ENCODE peak calls at places on chromosome 19, in eight cellular contexts. O is neural progenitor cell, R is hepatocyte, F is PC-3, C is GM23248, V is MM.1S, A is K562, M is PC-9. Z is an unnamed sample. For H3K4me1 and H3K79me2, the result is how much of the 10 kb centered on the place peaks cover.

GRCh38 chr19:6925801-6926751 is 38.7 kb downstream of the ADGRE1 start:
- DNase-seq in O (no peak), R (no peak), F (peak), C (peak), V (peak), A (no peak), M (no peak), Z (no peak)

GRCh38 chr19:6088677-6089063 is 21.6 kb downstream of the RFX2 start:
- DNase-seq in O (no peak), R (no peak), F (peak), C (peak), V (no peak), A (no peak), M (no peak), Z (no peak)

GRCh38 chr19:10010247-10010691 is at the start of gene COL5A3:
- DNase-seq in O (peak), R (no peak), F (no peak), C (peak), V (no peak), A (peak), M (no peak), Z (no peak)

GRCh38 chr19:3515891-3516422 is 9.8 kb downstream of the FZR1 start:
- DNase-seq in O (no peak), R (no peak), F (no peak), C (no peak), V (no peak), A (no peak), M (no peak), Z (no peak)

GRCh38 chr19:55373993-55374757 is 2.5 kb upstream of the TMEM190 start:
- DNase-seq in O (peak), R (no peak), F (no peak), C (peak), V (no peak), A (no peak), M (peak), Z (peak)

GRCh38 chr19:55118401-55118991 is 1.1 kb upstream of the PPP1R12C start:
- DNase-seq in O (peak), R (peak), F (no peak), C (peak), V (no peak), A (peak), M (peak), Z (peak)

GRCh38 chr19:48966541-48967345 is 1.6 kb downstream of the FTL start:
- DNase-seq in O (peak), R (no peak), F (no peak), C (peak), V (no peak), A (no peak), M (no peak), Z (peak)

GRCh38 chr19:4744451-4745170 is 21.0 kb upstream of the DPP9 start:
- DNase-seq in O (no peak), R (peak), F (peak), C (peak), V (no peak), A (peak), M (no peak), Z (no peak)

GRCh38 chr19:35345671-35346111 is 2.0 kb upstream of the FFAR1 start:
- DNase-seq in O (no peak), R (no peak), F (no peak), C (no peak), V (no peak), A (no peak), M (no peak), Z (no peak)

GRCh38 chr19:17245535-17245984 is at the start of gene NR2F6:
- DNase-seq in O (no peak), R (no peak), F (no peak), C (no peak), V (no peak), A (peak), M (no peak), Z (no peak)
- H3K4me1 ChIP-seq in O (under half), R (half or more), F (under half), C (under half), V (under half), A (half or more), M (half or more), Z (under half)

GRCh38 chr19:18832331-18833140 is 777 bp downstream of the UPF1 start:
- DNase-seq in O (peak), R (peak), F (peak), C (peak), V (peak), A (peak), M (peak), Z (peak)
- H3K79me2 ChIP-seq in O (half or more), R (half or more), F (half or more), C (half or more), V (half or more), A (half or more), M (half or more), Z (half or more)

GRCh38 chr19:11383706-11384048 is 437 bp downstream of the EPOR start:
- DNase-seq in O (peak), R (no peak), F (no peak), C (no peak), V (no peak), A (peak), M (no peak), Z (peak)

GRCh38 chr19:11381535-11382369 is 2.4 kb downstream of the EPOR start:
- DNase-seq in O (peak), R (peak), F (peak), C (peak), V (peak), A (no peak), M (no peak), Z (peak)

GRCh38 chr19:11384778-11385129 is 640 bp upstream of the EPOR start:
- DNase-seq in O (no peak), R (no peak), F (no peak), C (no peak), V (no peak), A (no peak), M (no peak), Z (no peak)

GRCh38 chr19:11380653-11381534 is 3.2 kb downstream of the EPOR start:
- DNase-seq in O (peak), R (peak), F (peak), C (peak), V (peak), A (peak), M (peak), Z (peak)

GRCh38 chr19:11382898-11383705 is 1.0 kb downstream of the EPOR start:
- DNase-seq in O (peak), R (peak), F (peak), C (peak), V (no peak), A (peak), M (peak), Z (peak)
- H3K4me1 ChIP-seq in O (under half), R (under half), F (under half), C (under half), V (under half), A (half or more), M (under half), Z (under half)

DNA sequence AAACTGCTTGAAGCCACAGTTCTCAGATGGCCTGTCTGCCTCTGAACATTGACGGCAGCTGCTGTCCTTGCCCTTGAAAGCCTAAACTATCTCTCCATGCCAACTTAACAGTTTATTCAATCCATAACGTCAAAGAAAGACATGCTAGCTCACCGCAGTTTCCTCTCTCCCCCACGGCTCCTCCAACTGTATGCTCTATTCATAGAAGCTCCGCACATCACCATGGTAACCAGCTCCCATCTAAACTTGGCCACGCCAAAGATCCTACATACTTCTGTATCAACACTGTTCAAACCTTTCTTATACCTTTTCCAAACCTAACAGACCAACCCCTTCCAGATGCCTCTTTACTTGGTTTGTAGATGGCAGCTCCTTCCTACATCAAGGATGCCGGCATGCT is 48.6 kb downstream of the ZNF91 start:
- DNase-seq in O (no peak), R (no peak), F (no peak), C (no peak), V (no peak), A (no peak), M (no peak), Z (no peak)
- H3K79me2 ChIP-seq in O (half or more), R (half or more), F (half or more), C (half or more), V (under half), A (under half), M (under half), Z (under half)

GRCh38 chr19:43777163-43777700 is 3.5 kb downstream of the KCNN4 start:
- DNase-seq in O (no peak), R (peak), F (no peak), C (peak), V (no peak), A (no peak), M (peak), Z (no peak)

GRCh38 chr19:43780706-43781525 is at the start of gene KCNN4:
- DNase-seq in O (no peak), R (peak), F (peak), C (peak), V (no peak), A (peak), M (peak), Z (no peak)

GRCh38 chr19:43778651-43779050 is 2.1 kb downstream of the KCNN4 start:
- DNase-seq in O (no peak), R (no peak), F (no peak), C (no peak), V (no peak), A (no peak), M (no peak), Z (no peak)

GRCh38 chr19:43779820-43780219 is 953 bp downstream of the KCNN4 start:
- DNase-seq in O (no peak), R (peak), F (peak), C (no peak), V (no peak), A (no peak), M (peak), Z (no peak)

DNA sequence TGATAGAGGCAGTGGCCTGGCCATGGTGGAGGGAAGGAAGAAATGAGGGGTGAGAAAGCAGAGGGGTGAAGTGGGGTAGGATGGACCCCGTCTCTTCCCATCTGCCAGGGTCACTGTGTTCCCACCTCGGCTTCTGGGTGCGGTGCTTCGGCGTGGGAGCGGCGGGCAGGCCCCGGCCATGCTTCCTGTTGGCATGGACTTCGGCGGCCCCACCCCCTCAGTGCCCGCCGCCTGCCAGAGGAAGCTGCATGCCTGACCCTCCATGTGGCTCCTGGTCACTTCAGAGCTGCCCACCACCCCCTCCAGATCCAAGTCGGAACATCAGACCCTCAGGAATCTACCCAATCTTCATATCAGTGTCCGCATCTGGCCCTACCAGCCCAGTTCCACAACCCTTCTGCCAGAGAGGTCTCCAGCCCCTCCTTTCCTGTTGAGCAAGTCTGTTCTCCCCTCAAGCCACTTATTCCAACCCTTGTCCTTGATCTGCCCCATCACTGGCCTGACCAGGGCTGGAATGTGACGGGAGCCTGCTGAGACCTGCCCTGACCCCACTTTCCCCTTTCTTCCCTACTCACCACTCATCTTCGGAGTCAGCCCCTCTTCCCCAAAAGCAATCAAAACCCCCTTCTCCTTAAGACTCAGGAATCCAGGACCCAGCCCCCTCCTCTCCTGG is 1.5 kb downstream of the KCNN4 start:
- DNase-seq in O (no peak), R (peak), F (no peak), C (no peak), V (no peak), A (no peak), M (peak), Z (no peak)
- H3K4me1 ChIP-seq in O (under half), R (under half), F (under half), C (under half), V (under half), A (half or more), M (half or more), Z (under half)

Z was measured in mesendoderm.